ENCODE peak calls at places on chromosome 14, in nine cellular contexts. H, Y, O, G, V, E, T, D and R are unnamed samples.

GRCh38 chr14:76473381-76474263 is 97.7 kb downstream of the ESRRB start:
- DNase-seq in H (no peak), Y (peak), O (no peak), G (no peak), V (no peak), E (peak), T (peak), D (no peak), R (no peak)

GRCh38 chr14:64196668-64197411 is 97.3 kb downstream of the ESR2 start:
- DNase-seq in H (no peak), Y (peak), O (peak), G (peak), V (no peak), E (peak), T (no peak), D (no peak), R (peak)

GRCh38 chr14:51041117-51041531 is 53.8 kb downstream of the TRIM9 start:
- DNase-seq in H (no peak), Y (no peak), O (no peak), G (no peak), V (no peak), E (no peak), T (no peak), D (no peak), R (no peak)

GRCh38 chr14:104641753-104642539 is 37.4 kb upstream of the TMEM179 start:
- DNase-seq in H (no peak), Y (no peak), O (no peak), G (no peak), V (no peak), E (no peak), T (no peak), D (no peak), R (no peak)

GRCh38 chr14:21440857-21441256 is 15.1 kb downstream of the CHD8 start:
- DNase-seq in H (no peak), Y (no peak), O (no peak), G (no peak), V (no peak), E (no peak), T (no peak), D (no peak), R (no peak)

GRCh38 chr14:106875503-106875902 is 1349.1 kb downstream of the TMEM121 start:
- DNase-seq in H (no peak), Y (no peak), O (no peak), G (peak), V (no peak), E (no peak), T (no peak), D (no peak), R (no peak)

GRCh38 chr14:54606631-54607133 is 39.8 kb downstream of the SAMD4A start:
- DNase-seq in H (no peak), Y (peak), O (no peak), G (no peak), V (no peak), E (peak), T (no peak), D (peak), R (no peak)

GRCh38 chr14:76867536-76868452 is 41.6 kb downstream of the LRRC74A start:
- DNase-seq in H (no peak), Y (no peak), O (no peak), G (no peak), V (no peak), E (no peak), T (peak), D (no peak), R (no peak)

GRCh38 chr14:49992036-49992435 is 99.2 kb downstream of the ARF6 start:
- DNase-seq in H (no peak), Y (no peak), O (no peak), G (no peak), V (no peak), E (peak), T (no peak), D (no peak), R (no peak)

GRCh38 chr14:74919421-74920165 is 3.5 kb downstream of the RPS6KL1 start:
- DNase-seq in H (no peak), Y (peak), O (no peak), G (no peak), V (no peak), E (no peak), T (no peak), D (no peak), R (no peak)

GRCh38 chr14:86858043-86858442 is 1134.9 kb downstream of the GALC start:
- DNase-seq in H (no peak), Y (peak), O (no peak), G (no peak), V (no peak), E (no peak), T (no peak), D (peak), R (no peak)

GRCh38 chr14:59771577-59771976 is 99.0 kb downstream of the RTN1 start:
- DNase-seq in H (no peak), Y (peak), O (no peak), G (no peak), V (no peak), E (no peak), T (peak), D (no peak), R (no peak)